ENCODE peak calls at places on chromosomes 2 and 18, in five cellular contexts. G is CD4-positive, alpha-beta T cell; E is GM12864; H is GM10248; S is HCT116. Q is an unnamed sample.
A peak's percentile ranks its signal among the peaks of the same experiment; 100 is the strongest.

GRCh38 chr2:42339191-42339912 is 21.7 kb downstream of the COX7A2L start:
- DNase-seq in E (no peak), H (no peak), S (no peak), G (no peak), Q (no peak)

GRCh38 chr2:74497777-74498499 is 1.5 kb downstream of the LBX2 start:
- DNase-seq in H (peak; percentile 47), G (no peak), E (no peak), S (no peak), Q (no peak)

GRCh38 chr18:68454511-68455228 is 260.2 kb downstream of the TMX3 start:
- DNase-seq in H (no peak), G (no peak), S (no peak), E (no peak), Q (no peak)

GRCh38 chr2:41966431-41966893 is 81.4 kb upstream of the PKDCC start:
- DNase-seq in H (no peak), E (no peak), S (no peak), G (no peak), Q (peak; percentile 93)

GRCh38 chr2:140344842-140345241 is 1564.7 kb upstream of the NXPH2 start:
- DNase-seq in E (no peak), G (no peak), H (no peak), S (no peak), Q (no peak)

GRCh38 chr2:38512211-38512610 is 90.5 kb downstream of the HNRNPLL start:
- DNase-seq in E (no peak), S (no peak), G (no peak), H (no peak), Q (no peak)

GRCh38 chr2:217919781-217920351 is 82.9 kb downstream of the TNS1 start:
- DNase-seq in E (no peak), S (no peak), H (no peak), G (no peak), Q (peak; percentile 42)

GRCh38 chr18:79077181-79077580 is 8.0 kb downstream of the ATP9B start:
- DNase-seq in G (no peak), H (no peak), S (no peak), E (no peak), Q (no peak)

GRCh38 chr2:220335591-220335915 is 708.1 kb downstream of the SLC4A3 start:
- DNase-seq in S (no peak), H (no peak), E (no peak), G (no peak), Q (no peak)

GRCh38 chr2:120503793-120504571 is 158.0 kb downstream of the INHBB start:
- DNase-seq in G (no peak), S (no peak), E (no peak), H (no peak), Q (peak; percentile 29)

GRCh38 chr2:134411279-134411827 is 157.5 kb downstream of the MGAT5 start:
- DNase-seq in H (no peak), S (no peak), G (no peak), E (no peak), Q (no peak)

GRCh38 chr18:63262369-63263335 is 56.9 kb downstream of the BCL2 start:
- DNase-seq in E (no peak), S (no peak), H (no peak), G (no peak), Q (no peak)

GRCh38 chr2:239809391-239809790 is 215.8 kb downstream of the NDUFA10 start:
- DNase-seq in G (no peak), S (no peak), E (no peak), H (no peak), Q (no peak)

GRCh38 chr2:219641390-219642063 is 14.1 kb downstream of the SLC4A3 start:
- DNase-seq in S (no peak), H (no peak), E (no peak), G (no peak), Q (no peak)

GRCh38 chr2:143193121-143193520 is 63.9 kb downstream of the ARHGAP15 start:
- DNase-seq in S (no peak), G (no peak), E (no peak), H (no peak), Q (no peak)

GRCh38 chr2:61882850-61883249 is 5.6 kb downstream of the CCT4 start:
- DNase-seq in S (no peak), H (no peak), G (no peak), E (no peak), Q (no peak)

GRCh38 chr2:162712598-162712997 is 126.0 kb downstream of the KCNH7 start:
- DNase-seq in G (no peak), H (no peak), E (no peak), S (no peak), Q (no peak)

GRCh38 chr2:218895758-218896500 is 15.3 kb downstream of the WNT10A start:
- DNase-seq in E (no peak), G (no peak), S (no peak), H (no peak), Q (no peak)

GRCh38 chr2:173090973-173091660 is 15.5 kb downstream of the MAP3K20 start:
- DNase-seq in E (no peak), H (no peak), G (no peak), S (no peak), Q (no peak)

GRCh38 chr18:5057348-5058012 is 139.6 kb downstream of the AKAIN1 start:
- DNase-seq in S (peak; percentile 21), H (peak; percentile 53), E (no peak), G (peak; percentile 20), Q (peak; percentile 50)

GRCh38 chr2:317501-318424 is 29.9 kb upstream of the ALKAL2 start:
- DNase-seq in S (no peak), H (peak; percentile 31), G (peak; percentile 6), E (no peak), Q (no peak)

GRCh38 chr2:239685556-239685955 is 284.7 kb upstream of the HDAC4 start:
- DNase-seq in G (no peak), H (no peak), S (no peak), E (no peak), Q (no peak)

GRCh38 chr18:72868666-72869661 is 1.2 kb upstream of the NETO1 start:
- DNase-seq in G (no peak), H (peak; percentile 14), E (no peak), S (no peak), Q (no peak)

GRCh38 chr18:58639751-58640427 is 11.0 kb upstream of the ALPK2 start:
- DNase-seq in S (no peak), H (no peak), G (no peak), E (no peak), Q (no peak)

GRCh38 chr2:96868555-96869280 is 1.2 kb downstream of the SEMA4C start:
- DNase-seq in S (peak; percentile 54), G (peak; percentile 56), E (peak; percentile 46), H (peak; percentile 87), Q (peak; percentile 82)

GRCh38 chr2:215874418-215874817 is 138.9 kb downstream of the MREG start:
- DNase-seq in H (no peak), G (no peak), E (no peak), S (no peak), Q (no peak)

GRCh38 chr2:215866594-215866993 is 146.8 kb downstream of the MREG start:
- DNase-seq in G (no peak), S (no peak), H (no peak), E (no peak), Q (no peak)

GRCh38 chr2:215868886-215869285 is 144.5 kb downstream of the MREG start:
- DNase-seq in E (no peak), S (no peak), G (no peak), H (no peak), Q (peak; percentile 63)

GRCh38 chr2:215870088-215870490 is 143.3 kb downstream of the MREG start:
- DNase-seq in E (no peak), G (no peak), H (no peak), S (peak; percentile 26), Q (no peak)

GRCh38 chr2:215870986-215871385 is 142.4 kb downstream of the MREG start:
- DNase-seq in E (no peak), G (no peak), H (no peak), S (peak; percentile 36), Q (no peak)
- TF ChIP-seq CTCF in E (peak; percentile 67), G (no peak), H (peak; percentile 25), S (peak; percentile 87), Q (peak; percentile 40)

DNA sequence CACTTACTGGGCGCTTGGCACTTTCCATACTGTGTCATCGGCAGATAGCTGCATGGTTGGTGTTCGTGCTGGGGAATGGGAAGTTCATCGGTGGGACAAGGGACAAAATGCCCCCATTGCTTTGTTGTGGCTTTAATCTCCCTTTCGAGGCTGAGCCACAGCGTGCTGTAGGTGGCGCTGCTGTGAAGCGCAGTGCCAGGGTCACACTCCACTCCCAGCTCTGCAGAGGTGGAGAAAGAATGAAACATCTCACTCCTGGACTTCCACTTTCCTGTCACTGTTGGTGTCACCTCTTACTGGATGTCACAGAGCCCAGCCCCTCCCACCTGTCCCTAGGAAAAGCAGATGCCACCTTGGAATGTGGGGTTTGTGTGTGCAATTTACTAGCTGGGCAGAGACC is 8.7 kb downstream of the TYMS start:
- DNase-seq in E (no peak), H (no peak), G (no peak), S (no peak), Q (no peak)
- TF ChIP-seq CTCF in E (peak; percentile 37), H (peak; percentile 24), G (no peak), S (peak; percentile 56), Q (peak; percentile 32)

GRCh38 chr2:20241973-20242726 is 17.2 kb upstream of the SDC1 start:
- DNase-seq in H (peak; percentile 77), G (no peak), E (no peak), S (no peak), Q (no peak)

GRCh38 chr2:20247084-20247483 is 22.2 kb upstream of the SDC1 start:
- DNase-seq in E (no peak), G (no peak), H (no peak), S (no peak), Q (no peak)

DNA sequence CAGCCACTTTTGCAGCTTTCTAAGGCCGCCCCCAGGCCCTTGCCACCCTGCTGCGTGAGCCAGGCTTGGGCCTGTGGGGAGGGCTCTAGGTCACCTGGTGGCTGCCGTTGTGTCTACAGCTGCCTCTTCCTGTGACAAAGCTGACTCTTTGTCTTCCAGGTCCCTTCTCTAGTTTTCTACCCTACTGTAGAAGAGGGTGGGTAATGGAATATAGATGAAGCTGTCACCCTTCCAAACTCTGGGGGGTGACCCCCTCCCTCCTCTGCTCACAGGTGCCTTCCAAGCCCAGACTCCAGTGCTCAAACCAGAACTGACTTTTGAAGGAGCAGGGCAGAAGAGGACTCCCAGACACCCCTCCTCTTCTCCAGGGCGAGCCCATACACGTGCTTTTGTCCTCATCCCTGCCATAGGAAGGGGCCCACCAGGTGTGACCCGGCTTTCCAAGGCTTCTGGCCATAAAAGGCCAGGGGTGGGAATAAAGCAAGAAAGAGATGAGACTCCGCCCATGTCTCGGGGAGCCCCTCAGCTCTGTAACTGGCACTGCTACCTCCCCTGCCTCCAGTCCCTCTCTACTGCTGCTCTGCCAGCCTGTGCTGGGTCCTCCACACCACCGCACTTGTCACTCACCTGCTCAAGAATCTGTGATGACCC is 17.9 kb upstream of the SDC1 start:
- DNase-seq in G (no peak), H (no peak), S (no peak), E (no peak), Q (no peak)
- TF ChIP-seq CTCF in G (no peak), H (no peak), S (no peak), E (peak; percentile 8), Q (no peak)

DNA sequence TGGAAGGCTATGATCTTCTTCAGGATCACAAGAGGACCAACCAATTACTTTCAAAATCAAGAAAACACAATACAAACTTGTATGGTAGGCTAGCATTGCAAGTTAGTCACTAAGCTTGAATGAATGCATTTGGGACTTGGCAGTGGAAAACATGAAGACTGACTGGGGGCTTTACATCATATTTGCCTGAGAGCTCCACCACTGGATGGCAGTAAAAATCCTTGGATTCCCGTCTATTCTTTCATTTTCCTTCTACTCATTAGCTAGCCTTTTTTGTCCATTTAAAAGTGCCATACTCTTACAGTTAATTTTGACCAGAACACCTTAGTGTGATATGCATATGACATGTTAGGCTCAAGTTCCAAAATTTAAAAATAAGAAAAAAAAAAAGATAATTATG is 63.5 kb upstream of the RASGRP3 start:
- DNase-seq in S (peak; percentile 18), H (peak; percentile 31), E (no peak), G (no peak), Q (peak; percentile 82)
- TF ChIP-seq CTCF in S (peak; percentile 46), H (peak; percentile 27), E (peak; percentile 17), G (no peak), Q (peak; percentile 57)

GRCh38 chr2:69499966-69500365 is 62.7 kb upstream of the NFU1 start:
- DNase-seq in H (no peak), G (no peak), E (no peak), S (no peak), Q (no peak)
- TF ChIP-seq CTCF in H (no peak), G (no peak), E (no peak), S (no peak), Q (no peak)